ENCODE peak calls at places on chromosome 19, in eight cellular contexts. One of them, this sample, is unnamed.

GRCh38 chr19:57887195-57887941 is 1.5 kb downstream of the ZNF814 start:
- DNase-seq in HL-60: no peak
- DNase-seq in GM12892: no peak
- DNase-seq in HCT116: no peak
- DNase-seq in SK-N-SH: no peak
- DNase-seq in transverse colon: peak
- DNase-seq in upper lobe of left lung: no peak
- DNase-seq in HepG2: no peak
- DNase-seq in this sample: no peak

GRCh38 chr19:28393574-28394336 is 819.2 kb downstream of the UQCRFS1 start:
- DNase-seq in transverse colon: no peak
- DNase-seq in upper lobe of left lung: no peak
- DNase-seq in HL-60: peak
- DNase-seq in HepG2: no peak
- DNase-seq in GM12892: no peak
- DNase-seq in SK-N-SH: no peak
- DNase-seq in HCT116: no peak
- DNase-seq in this sample: no peak

GRCh38 chr19:8441725-8442544 is 2.8 kb upstream of the HNRNPM start:
- DNase-seq in GM12892: no peak
- DNase-seq in HepG2: no peak
- DNase-seq in transverse colon: no peak
- DNase-seq in HCT116: no peak
- DNase-seq in SK-N-SH: no peak
- DNase-seq in upper lobe of left lung: no peak
- DNase-seq in HL-60: no peak
- DNase-seq in this sample: no peak

GRCh38 chr19:3671680-3672574 is 28.3 kb downstream of the PIP5K1C start:
- DNase-seq in HL-60: no peak
- DNase-seq in HepG2: no peak
- DNase-seq in GM12892: no peak
- DNase-seq in SK-N-SH: no peak
- DNase-seq in upper lobe of left lung: peak
- DNase-seq in HCT116: no peak
- DNase-seq in transverse colon: no peak
- DNase-seq in this sample: peak

GRCh38 chr19:40803857-40804782 is 5.1 kb downstream of the EGLN2 start:
- DNase-seq in HepG2: peak
- DNase-seq in upper lobe of left lung: no peak
- DNase-seq in HL-60: peak
- DNase-seq in HCT116: no peak
- DNase-seq in transverse colon: peak
- DNase-seq in GM12892: no peak
- DNase-seq in SK-N-SH: no peak
- DNase-seq in this sample: peak

GRCh38 chr19:55526216-55527196 is 10.4 kb downstream of the SBK2 start:
- DNase-seq in GM12892: no peak
- DNase-seq in HCT116: no peak
- DNase-seq in HepG2: peak
- DNase-seq in upper lobe of left lung: peak
- DNase-seq in HL-60: peak
- DNase-seq in SK-N-SH: peak
- DNase-seq in transverse colon: peak
- DNase-seq in this sample: no peak

GRCh38 chr19:18417250-18418033 is 1.8 kb upstream of the SSBP4 start:
- DNase-seq in GM12892: no peak
- DNase-seq in transverse colon: peak
- DNase-seq in HCT116: no peak
- DNase-seq in upper lobe of left lung: peak
- DNase-seq in HepG2: peak
- DNase-seq in HL-60: peak
- DNase-seq in SK-N-SH: peak
- DNase-seq in this sample: peak

GRCh38 chr19:16078311-16078758 is 2.0 kb downstream of the TPM4 start:
- DNase-seq in HepG2: no peak
- DNase-seq in GM12892: no peak
- DNase-seq in HL-60: no peak
- DNase-seq in HCT116: no peak
- DNase-seq in upper lobe of left lung: no peak
- DNase-seq in SK-N-SH: no peak
- DNase-seq in transverse colon: peak
- DNase-seq in this sample: no peak

GRCh38 chr19:6250024-6250605 is 29.7 kb downstream of the MLLT1 start:
- DNase-seq in SK-N-SH: no peak
- DNase-seq in HepG2: no peak
- DNase-seq in HCT116: no peak
- DNase-seq in upper lobe of left lung: no peak
- DNase-seq in transverse colon: no peak
- DNase-seq in GM12892: no peak
- DNase-seq in HL-60: no peak
- DNase-seq in this sample: no peak

GRCh38 chr19:43553656-43554055 is 20.7 kb downstream of the ZNF575 start:
- DNase-seq in HepG2: no peak
- DNase-seq in HCT116: no peak
- DNase-seq in GM12892: no peak
- DNase-seq in transverse colon: no peak
- DNase-seq in SK-N-SH: no peak
- DNase-seq in upper lobe of left lung: no peak
- DNase-seq in HL-60: no peak
- DNase-seq in this sample: no peak

GRCh38 chr19:46608178-46608577 is 7.0 kb downstream of the CALM3 start:
- DNase-seq in HepG2: no peak
- DNase-seq in upper lobe of left lung: no peak
- DNase-seq in HL-60: no peak
- DNase-seq in GM12892: no peak
- DNase-seq in SK-N-SH: no peak
- DNase-seq in transverse colon: peak
- DNase-seq in HCT116: no peak
- DNase-seq in this sample: peak

GRCh38 chr19:32387701-32388392 is 17.7 kb upstream of the DPY19L3 start:
- DNase-seq in SK-N-SH: no peak
- DNase-seq in HCT116: no peak
- DNase-seq in HepG2: no peak
- DNase-seq in HL-60: no peak
- DNase-seq in upper lobe of left lung: no peak
- DNase-seq in transverse colon: peak
- DNase-seq in GM12892: no peak
- DNase-seq in this sample: no peak

GRCh38 chr19:39928357-39928725 is 6.1 kb downstream of the FCGBP start:
- DNase-seq in transverse colon: no peak
- DNase-seq in HCT116: no peak
- DNase-seq in HL-60: no peak
- DNase-seq in upper lobe of left lung: no peak
- DNase-seq in GM12892: no peak
- DNase-seq in SK-N-SH: no peak
- DNase-seq in HepG2: no peak
- DNase-seq in this sample: no peak

GRCh38 chr19:30070970-30071632 is 129.1 kb downstream of the URI1 start:
- DNase-seq in GM12892: no peak
- DNase-seq in HCT116: no peak
- DNase-seq in HL-60: no peak
- DNase-seq in SK-N-SH: peak
- DNase-seq in upper lobe of left lung: peak
- DNase-seq in HepG2: no peak
- DNase-seq in transverse colon: peak
- DNase-seq in this sample: no peak

GRCh38 chr19:28372800-28373199 is 840.2 kb downstream of the UQCRFS1 start:
- DNase-seq in HL-60: no peak
- DNase-seq in GM12892: no peak
- DNase-seq in HCT116: no peak
- DNase-seq in transverse colon: no peak
- DNase-seq in SK-N-SH: no peak
- DNase-seq in upper lobe of left lung: no peak
- DNase-seq in HepG2: no peak
- DNase-seq in this sample: no peak

GRCh38 chr19:43362179-43362578 is 8.7 kb downstream of the CD177 start:
- DNase-seq in SK-N-SH: no peak
- DNase-seq in upper lobe of left lung: no peak
- DNase-seq in HL-60: no peak
- DNase-seq in HepG2: no peak
- DNase-seq in GM12892: no peak
- DNase-seq in HCT116: no peak
- DNase-seq in transverse colon: no peak
- DNase-seq in this sample: no peak

GRCh38 chr19:23283925-23284324 is 33.7 kb upstream of the ZNF724 start:
- DNase-seq in upper lobe of left lung: no peak
- DNase-seq in HL-60: peak
- DNase-seq in GM12892: no peak
- DNase-seq in HepG2: peak
- DNase-seq in HCT116: peak
- DNase-seq in SK-N-SH: peak
- DNase-seq in transverse colon: peak
- DNase-seq in this sample: peak

GRCh38 chr19:57056972-57057371 is 62.8 kb upstream of the USP29 start:
- DNase-seq in HepG2: no peak
- DNase-seq in GM12892: no peak
- DNase-seq in HCT116: no peak
- DNase-seq in HL-60: no peak
- DNase-seq in transverse colon: peak
- DNase-seq in upper lobe of left lung: no peak
- DNase-seq in SK-N-SH: no peak
- DNase-seq in this sample: no peak

GRCh38 chr19:17229890-17230289 is 3.9 kb downstream of the OCEL1 start:
- DNase-seq in GM12892: no peak
- DNase-seq in HepG2: no peak
- DNase-seq in transverse colon: no peak
- DNase-seq in SK-N-SH: no peak
- DNase-seq in HL-60: no peak
- DNase-seq in upper lobe of left lung: no peak
- DNase-seq in HCT116: no peak
- DNase-seq in this sample: no peak

GRCh38 chr19:11377237-11377636 is 2.8 kb downstream of the SWSAP1 start:
- DNase-seq in transverse colon: peak
- DNase-seq in HepG2: no peak
- DNase-seq in HCT116: no peak
- DNase-seq in upper lobe of left lung: no peak
- DNase-seq in SK-N-SH: no peak
- DNase-seq in GM12892: no peak
- DNase-seq in HL-60: peak
- DNase-seq in this sample: peak

GRCh38 chr19:11373166-11373884 is 1.1 kb upstream of the SWSAP1 start:
- DNase-seq in GM12892: peak
- DNase-seq in SK-N-SH: peak
- DNase-seq in upper lobe of left lung: no peak
- DNase-seq in HCT116: no peak
- DNase-seq in HepG2: no peak
- DNase-seq in HL-60: peak
- DNase-seq in transverse colon: no peak
- DNase-seq in this sample: no peak

GRCh38 chr19:11373885-11374448 is 499 bp upstream of the SWSAP1 start:
- DNase-seq in upper lobe of left lung: no peak
- DNase-seq in HepG2: no peak
- DNase-seq in SK-N-SH: peak
- DNase-seq in transverse colon: no peak
- DNase-seq in GM12892: no peak
- DNase-seq in HCT116: no peak
- DNase-seq in HL-60: peak
- DNase-seq in this sample: no peak

GRCh38 chr19:11374449-11375142 is at the start of gene SWSAP1:
- DNase-seq in GM12892: peak
- DNase-seq in transverse colon: peak
- DNase-seq in HL-60: peak
- DNase-seq in upper lobe of left lung: peak
- DNase-seq in HepG2: peak
- DNase-seq in HCT116: peak
- DNase-seq in SK-N-SH: peak
- DNase-seq in this sample: peak

GRCh38 chr19:11375143-11375948 is 880 bp downstream of the SWSAP1 start:
- DNase-seq in HepG2: peak
- DNase-seq in upper lobe of left lung: peak
- DNase-seq in HL-60: peak
- DNase-seq in transverse colon: peak
- DNase-seq in GM12892: no peak
- DNase-seq in SK-N-SH: peak
- DNase-seq in HCT116: no peak
- DNase-seq in this sample: peak
- TF ChIP-seq POLR2AphosphoS5 in HepG2: peak
- TF ChIP-seq POLR2AphosphoS5 in upper lobe of left lung: peak
- TF ChIP-seq POLR2AphosphoS5 in HL-60: no peak
- TF ChIP-seq POLR2AphosphoS5 in transverse colon: peak
- TF ChIP-seq POLR2AphosphoS5 in GM12892: no peak
- TF ChIP-seq POLR2AphosphoS5 in SK-N-SH: peak
- TF ChIP-seq POLR2AphosphoS5 in HCT116: peak
- TF ChIP-seq POLR2AphosphoS5 in this sample: no peak

GRCh38 chr19:1020868-1021425 is at the start of gene TMEM259:
- DNase-seq in HL-60: peak
- DNase-seq in SK-N-SH: peak
- DNase-seq in HepG2: peak
- DNase-seq in HCT116: peak
- DNase-seq in upper lobe of left lung: peak
- DNase-seq in transverse colon: peak
- DNase-seq in GM12892: peak
- DNase-seq in this sample: peak
- TF ChIP-seq POLR2AphosphoS5 in HL-60: peak
- TF ChIP-seq POLR2AphosphoS5 in SK-N-SH: peak
- TF ChIP-seq POLR2AphosphoS5 in HepG2: no peak
- TF ChIP-seq POLR2AphosphoS5 in HCT116: peak
- TF ChIP-seq POLR2AphosphoS5 in upper lobe of left lung: peak
- TF ChIP-seq POLR2AphosphoS5 in transverse colon: peak
- TF ChIP-seq POLR2AphosphoS5 in GM12892: no peak
- TF ChIP-seq POLR2AphosphoS5 in this sample: no peak

GRCh38 chr19:4983346-4984105 is 14.6 kb downstream of the KDM4B start:
- DNase-seq in HepG2: no peak
- DNase-seq in GM12892: no peak
- DNase-seq in HL-60: no peak
- DNase-seq in upper lobe of left lung: no peak
- DNase-seq in transverse colon: no peak
- DNase-seq in HCT116: no peak
- DNase-seq in SK-N-SH: no peak
- DNase-seq in this sample: no peak
- TF ChIP-seq POLR2AphosphoS5 in HepG2: no peak
- TF ChIP-seq POLR2AphosphoS5 in GM12892: no peak
- TF ChIP-seq POLR2AphosphoS5 in HL-60: no peak
- TF ChIP-seq POLR2AphosphoS5 in upper lobe of left lung: no peak
- TF ChIP-seq POLR2AphosphoS5 in transverse colon: no peak
- TF ChIP-seq POLR2AphosphoS5 in HCT116: no peak
- TF ChIP-seq POLR2AphosphoS5 in SK-N-SH: no peak
- TF ChIP-seq POLR2AphosphoS5 in this sample: no peak

DNA sequence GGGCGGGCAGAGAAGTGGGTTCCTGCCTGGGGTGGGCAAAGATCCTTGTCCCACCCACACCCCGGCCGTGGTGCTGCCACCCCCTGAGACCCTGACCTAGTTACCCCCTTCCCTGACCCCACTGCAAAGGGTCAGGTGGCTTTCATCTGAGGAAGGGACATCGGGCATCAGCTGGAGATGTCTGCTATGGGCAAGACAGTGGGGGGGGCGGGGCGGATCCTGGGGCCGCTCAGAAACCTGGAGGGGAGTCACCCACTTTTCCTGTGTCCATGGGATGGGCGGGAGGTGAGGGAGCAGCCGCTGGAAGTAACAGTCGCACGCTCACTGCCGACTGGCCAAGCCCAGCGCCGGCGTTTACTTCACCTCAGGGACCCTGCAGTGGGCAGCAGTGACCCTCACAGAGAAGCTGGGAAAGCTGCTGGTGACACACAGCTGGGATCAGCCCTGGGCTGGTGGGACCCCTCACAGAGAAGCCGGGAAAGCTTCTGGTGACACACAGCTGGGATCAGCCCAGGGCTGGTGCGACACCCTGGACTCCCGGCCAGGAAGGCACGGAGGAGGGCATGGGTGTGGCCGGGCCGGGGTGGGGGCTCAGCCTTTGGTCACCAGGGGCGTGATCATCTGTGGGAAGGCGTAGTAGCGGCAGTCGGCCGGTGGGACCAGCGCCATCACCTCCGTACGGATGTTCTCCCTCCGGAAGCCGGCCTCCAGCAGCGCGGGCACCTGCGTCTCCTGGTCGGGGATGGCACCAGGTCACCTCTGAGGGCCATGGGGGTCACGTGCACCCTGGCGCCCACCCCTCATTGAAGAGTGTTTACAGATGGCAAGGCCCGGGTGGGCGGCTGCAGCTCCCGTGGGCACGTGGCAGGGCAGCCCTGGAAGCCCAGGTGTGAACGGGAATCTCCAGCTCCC is 4.3 kb downstream of the GAMT start:
- DNase-seq in HCT116: no peak
- DNase-seq in transverse colon: no peak
- DNase-seq in SK-N-SH: no peak
- DNase-seq in HL-60: no peak
- DNase-seq in GM12892: no peak
- DNase-seq in upper lobe of left lung: peak
- DNase-seq in HepG2: no peak
- DNase-seq in this sample: no peak
- TF ChIP-seq POLR2AphosphoS5 in HCT116: no peak
- TF ChIP-seq POLR2AphosphoS5 in transverse colon: no peak
- TF ChIP-seq POLR2AphosphoS5 in SK-N-SH: no peak
- TF ChIP-seq POLR2AphosphoS5 in HL-60: no peak
- TF ChIP-seq POLR2AphosphoS5 in GM12892: no peak
- TF ChIP-seq POLR2AphosphoS5 in upper lobe of left lung: no peak
- TF ChIP-seq POLR2AphosphoS5 in HepG2: no peak
- TF ChIP-seq POLR2AphosphoS5 in this sample: no peak